ENCODE peak calls at places on chromosomes 5 and 9, in nine cellular contexts. One of them, this sample, is unnamed. For H3K36me3, the result is how much of the 10 kb centered on the place peaks cover.

GRCh38 chr9:131395027-131395744 is 1.3 kb downstream of the PRRC2B start:
- DNase-seq in heart right ventricle: peak
- DNase-seq in astrocyte: no peak
- DNase-seq in K562: peak
- DNase-seq in testis: peak
- DNase-seq in body of pancreas: peak
- DNase-seq in tibial nerve: no peak
- DNase-seq in HepG2: no peak
- DNase-seq in PC-9: peak
- DNase-seq in this sample: peak

GRCh38 chr5:63931841-63932240 is 30.4 kb downstream of the HTR1A start:
- DNase-seq in body of pancreas: no peak
- DNase-seq in PC-9: no peak
- DNase-seq in heart right ventricle: no peak
- DNase-seq in HepG2: no peak
- DNase-seq in K562: no peak
- DNase-seq in tibial nerve: no peak
- DNase-seq in testis: no peak
- DNase-seq in astrocyte: no peak
- DNase-seq in this sample: no peak

GRCh38 chr9:101117091-101117490 is 88.6 kb downstream of the PLPPR1 start:
- DNase-seq in astrocyte: no peak
- DNase-seq in tibial nerve: no peak
- DNase-seq in HepG2: no peak
- DNase-seq in K562: no peak
- DNase-seq in heart right ventricle: no peak
- DNase-seq in body of pancreas: no peak
- DNase-seq in PC-9: no peak
- DNase-seq in testis: no peak
- DNase-seq in this sample: no peak

GRCh38 chr5:146283344-146283761 is 55.3 kb upstream of the POU4F3 start:
- DNase-seq in body of pancreas: no peak
- DNase-seq in PC-9: peak
- DNase-seq in tibial nerve: no peak
- DNase-seq in HepG2: peak
- DNase-seq in heart right ventricle: no peak
- DNase-seq in testis: no peak
- DNase-seq in K562: no peak
- DNase-seq in astrocyte: peak
- DNase-seq in this sample: no peak

GRCh38 chr9:34218452-34218851 is 39.6 kb downstream of the UBAP1 start:
- DNase-seq in heart right ventricle: no peak
- DNase-seq in testis: no peak
- DNase-seq in HepG2: no peak
- DNase-seq in PC-9: no peak
- DNase-seq in K562: no peak
- DNase-seq in astrocyte: no peak
- DNase-seq in body of pancreas: no peak
- DNase-seq in tibial nerve: no peak
- DNase-seq in this sample: no peak

GRCh38 chr5:80082731-80083114 is 47.6 kb downstream of the THBS4 start:
- DNase-seq in testis: peak
- DNase-seq in HepG2: no peak
- DNase-seq in PC-9: peak
- DNase-seq in body of pancreas: peak
- DNase-seq in heart right ventricle: peak
- DNase-seq in astrocyte: peak
- DNase-seq in tibial nerve: peak
- DNase-seq in K562: peak
- DNase-seq in this sample: peak

GRCh38 chr9:95935861-95936578 is 60.5 kb downstream of the ERCC6L2 start:
- DNase-seq in HepG2: no peak
- DNase-seq in K562: no peak
- DNase-seq in astrocyte: no peak
- DNase-seq in PC-9: no peak
- DNase-seq in tibial nerve: no peak
- DNase-seq in heart right ventricle: no peak
- DNase-seq in body of pancreas: no peak
- DNase-seq in testis: no peak
- DNase-seq in this sample: no peak

GRCh38 chr9:120931278-120932085 is 4.9 kb upstream of the TRAF1 start:
- DNase-seq in body of pancreas: no peak
- DNase-seq in K562: no peak
- DNase-seq in astrocyte: peak
- DNase-seq in PC-9: no peak
- DNase-seq in heart right ventricle: no peak
- DNase-seq in HepG2: no peak
- DNase-seq in testis: no peak
- DNase-seq in tibial nerve: peak
- DNase-seq in this sample: peak

GRCh38 chr9:121686930-121687541 is 35.6 kb downstream of the DAB2IP start:
- DNase-seq in heart right ventricle: peak
- DNase-seq in astrocyte: peak
- DNase-seq in K562: peak
- DNase-seq in PC-9: peak
- DNase-seq in HepG2: peak
- DNase-seq in body of pancreas: peak
- DNase-seq in tibial nerve: peak
- DNase-seq in testis: peak
- DNase-seq in this sample: peak

GRCh38 chr9:13089721-13090120 is 189.8 kb downstream of the MPDZ start:
- DNase-seq in body of pancreas: no peak
- DNase-seq in HepG2: no peak
- DNase-seq in tibial nerve: no peak
- DNase-seq in K562: no peak
- DNase-seq in testis: no peak
- DNase-seq in astrocyte: no peak
- DNase-seq in heart right ventricle: no peak
- DNase-seq in PC-9: no peak
- DNase-seq in this sample: no peak

GRCh38 chr5:154301726-154302125 is 111.2 kb downstream of the GALNT10 start:
- DNase-seq in astrocyte: no peak
- DNase-seq in heart right ventricle: no peak
- DNase-seq in K562: no peak
- DNase-seq in PC-9: no peak
- DNase-seq in body of pancreas: no peak
- DNase-seq in tibial nerve: no peak
- DNase-seq in HepG2: no peak
- DNase-seq in testis: no peak
- DNase-seq in this sample: no peak

GRCh38 chr5:33973271-33973670 is 11.2 kb downstream of the SLC45A2 start:
- DNase-seq in testis: no peak
- DNase-seq in heart right ventricle: no peak
- DNase-seq in astrocyte: no peak
- DNase-seq in K562: no peak
- DNase-seq in PC-9: no peak
- DNase-seq in tibial nerve: no peak
- DNase-seq in HepG2: no peak
- DNase-seq in body of pancreas: no peak
- DNase-seq in this sample: no peak

GRCh38 chr9:93265972-93266371 is 82.0 kb downstream of the WNK2 start:
- DNase-seq in PC-9: no peak
- DNase-seq in HepG2: no peak
- DNase-seq in K562: peak
- DNase-seq in astrocyte: no peak
- DNase-seq in tibial nerve: no peak
- DNase-seq in testis: no peak
- DNase-seq in heart right ventricle: no peak
- DNase-seq in body of pancreas: peak
- DNase-seq in this sample: no peak

GRCh38 chr9:93267681-93268505 is 84.0 kb downstream of the WNK2 start:
- DNase-seq in astrocyte: no peak
- DNase-seq in PC-9: no peak
- DNase-seq in K562: peak
- DNase-seq in heart right ventricle: no peak
- DNase-seq in HepG2: no peak
- DNase-seq in testis: no peak
- DNase-seq in body of pancreas: peak
- DNase-seq in tibial nerve: no peak
- DNase-seq in this sample: no peak

GRCh38 chr9:93268551-93269314 is 84.8 kb downstream of the WNK2 start:
- DNase-seq in K562: no peak
- DNase-seq in heart right ventricle: no peak
- DNase-seq in HepG2: no peak
- DNase-seq in PC-9: no peak
- DNase-seq in body of pancreas: peak
- DNase-seq in testis: no peak
- DNase-seq in astrocyte: no peak
- DNase-seq in tibial nerve: no peak
- DNase-seq in this sample: no peak

GRCh38 chr9:93266521-93267001 is 82.6 kb downstream of the WNK2 start:
- DNase-seq in HepG2: no peak
- DNase-seq in K562: peak
- DNase-seq in heart right ventricle: no peak
- DNase-seq in tibial nerve: no peak
- DNase-seq in astrocyte: no peak
- DNase-seq in body of pancreas: no peak
- DNase-seq in PC-9: no peak
- DNase-seq in testis: no peak
- DNase-seq in this sample: no peak

GRCh38 chr9:93267091-93267541 is 83.2 kb downstream of the WNK2 start:
- DNase-seq in tibial nerve: no peak
- DNase-seq in HepG2: no peak
- DNase-seq in astrocyte: no peak
- DNase-seq in testis: peak
- DNase-seq in heart right ventricle: no peak
- DNase-seq in body of pancreas: peak
- DNase-seq in K562: no peak
- DNase-seq in PC-9: no peak
- DNase-seq in this sample: no peak
- H3K36me3 ChIP-seq in tibial nerve: under half
- H3K36me3 ChIP-seq in HepG2: under half
- H3K36me3 ChIP-seq in astrocyte: under half
- H3K36me3 ChIP-seq in testis: under half
- H3K36me3 ChIP-seq in heart right ventricle: under half
- H3K36me3 ChIP-seq in body of pancreas: under half
- H3K36me3 ChIP-seq in K562: under half
- H3K36me3 ChIP-seq in PC-9: under half
- H3K36me3 ChIP-seq in this sample: under half

DNA sequence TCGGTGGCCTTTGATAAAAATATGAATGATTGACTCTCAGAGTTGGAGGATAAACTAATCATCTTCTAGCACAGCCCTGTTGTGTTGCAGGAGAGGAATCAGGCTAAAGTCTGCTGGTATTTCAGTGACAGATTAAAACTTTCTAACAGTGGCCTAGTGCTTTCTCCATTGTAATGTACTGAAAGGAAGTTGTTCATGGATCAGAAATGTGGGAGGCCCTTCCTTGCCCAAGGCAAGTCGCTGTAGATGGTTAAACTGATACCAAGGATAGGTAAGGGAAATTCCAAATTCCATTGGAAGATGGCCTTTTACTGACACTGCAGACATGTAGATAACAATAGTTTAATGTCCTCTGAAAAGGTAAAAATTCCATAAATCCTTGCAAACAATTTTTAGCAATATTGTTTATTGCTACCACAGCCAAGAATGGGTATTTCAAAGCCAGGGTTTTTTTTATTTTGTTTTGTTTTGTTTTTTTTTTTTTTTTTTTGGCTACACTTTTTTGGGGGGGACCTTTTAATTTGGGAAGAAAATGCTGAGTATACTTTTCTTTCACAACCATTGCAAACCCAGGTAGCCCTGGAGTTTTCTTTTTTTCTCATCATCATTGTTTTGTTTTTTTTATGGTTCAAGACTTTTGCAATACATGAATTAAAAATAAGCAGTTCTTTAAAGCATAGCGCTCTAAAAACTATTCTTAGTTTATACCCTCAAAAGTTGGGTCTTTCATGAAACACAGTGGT is 35.5 kb downstream of the WDR36 start:
- DNase-seq in K562: no peak
- DNase-seq in PC-9: no peak
- DNase-seq in body of pancreas: no peak
- DNase-seq in testis: no peak
- DNase-seq in heart right ventricle: no peak
- DNase-seq in HepG2: no peak
- DNase-seq in astrocyte: no peak
- DNase-seq in tibial nerve: no peak
- DNase-seq in this sample: no peak
- H3K27ac ChIP-seq in K562: no peak
- H3K27ac ChIP-seq in PC-9: no peak
- H3K27ac ChIP-seq in body of pancreas: no peak
- H3K27ac ChIP-seq in testis: no peak
- H3K27ac ChIP-seq in heart right ventricle: no peak
- H3K27ac ChIP-seq in HepG2: no peak
- H3K27ac ChIP-seq in astrocyte: no peak
- H3K27ac ChIP-seq in tibial nerve: no peak
- H3K27ac ChIP-seq in this sample: no peak

DNA sequence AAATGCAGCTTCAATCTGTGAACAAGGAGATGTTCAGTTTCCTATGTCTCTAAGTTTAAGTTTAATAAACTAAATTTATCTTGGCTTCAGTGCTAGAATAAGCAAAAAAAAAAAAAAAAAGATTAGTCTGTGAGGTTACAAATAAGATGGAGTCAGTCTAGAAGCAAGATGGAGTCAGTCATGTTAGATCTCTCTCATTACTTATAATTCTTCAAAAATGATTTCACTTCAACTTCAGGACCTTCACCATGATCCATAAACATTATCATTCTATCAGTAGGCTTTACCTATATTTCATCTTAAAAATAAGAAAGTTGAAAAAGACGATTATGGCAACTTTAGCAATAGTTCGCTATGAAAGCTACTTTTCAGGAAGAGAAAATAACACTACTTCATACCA is 30.2 kb upstream of the TMC1 start:
- DNase-seq in body of pancreas: no peak
- DNase-seq in PC-9: no peak
- DNase-seq in K562: no peak
- DNase-seq in testis: no peak
- DNase-seq in astrocyte: no peak
- DNase-seq in heart right ventricle: no peak
- DNase-seq in tibial nerve: no peak
- DNase-seq in HepG2: no peak
- DNase-seq in this sample: no peak
- H3K4me3 ChIP-seq in body of pancreas: no peak
- H3K4me3 ChIP-seq in PC-9: no peak
- H3K4me3 ChIP-seq in K562: no peak
- H3K4me3 ChIP-seq in testis: no peak
- H3K4me3 ChIP-seq in astrocyte: no peak
- H3K4me3 ChIP-seq in heart right ventricle: no peak
- H3K4me3 ChIP-seq in tibial nerve: no peak
- H3K4me3 ChIP-seq in HepG2: no peak
- H3K4me3 ChIP-seq in this sample: no peak

DNA sequence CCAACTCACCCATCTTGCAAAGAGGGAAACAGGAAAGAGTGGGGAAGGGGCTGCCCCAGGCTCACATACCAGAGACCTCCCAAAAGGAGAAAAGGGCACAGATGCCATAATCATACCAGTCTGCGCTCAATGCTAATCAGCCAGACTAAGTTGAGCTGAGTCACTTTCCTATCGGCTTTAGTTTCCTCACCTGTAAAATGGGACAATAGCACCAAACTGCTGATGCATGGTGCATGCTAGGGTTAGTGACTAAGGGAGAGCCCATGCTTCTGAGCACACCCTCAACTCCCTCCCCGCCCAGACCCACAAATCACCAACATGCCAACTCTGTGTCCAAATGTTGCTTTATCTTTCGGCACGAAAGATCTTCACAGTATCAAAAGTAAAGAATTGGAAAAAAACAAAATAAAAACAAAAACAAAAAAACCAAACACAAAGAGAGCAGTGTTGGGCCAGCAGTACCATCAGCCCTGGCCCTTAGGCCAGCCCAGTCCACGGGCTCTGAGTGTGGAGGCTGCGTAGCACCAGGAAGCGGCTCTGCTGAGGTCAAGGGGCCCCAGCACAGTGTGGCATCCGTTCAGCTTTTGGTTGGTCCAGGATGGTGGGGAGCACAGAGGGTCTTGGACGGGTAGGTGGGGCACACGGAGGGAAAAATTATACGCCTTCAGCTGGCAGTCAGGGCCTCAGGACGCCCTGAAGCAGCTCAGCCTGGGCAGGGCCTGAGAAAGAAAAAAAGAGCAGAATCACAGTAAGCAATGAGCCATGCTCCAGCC is 2.9 kb upstream of the DDX41 start:
- DNase-seq in HepG2: no peak
- DNase-seq in tibial nerve: no peak
- DNase-seq in K562: no peak
- DNase-seq in PC-9: no peak
- DNase-seq in heart right ventricle: no peak
- DNase-seq in testis: no peak
- DNase-seq in astrocyte: no peak
- DNase-seq in body of pancreas: no peak
- DNase-seq in this sample: no peak
- H3K36me3 ChIP-seq in HepG2: under half
- H3K36me3 ChIP-seq in tibial nerve: half or more
- H3K36me3 ChIP-seq in K562: half or more
- H3K36me3 ChIP-seq in PC-9: under half
- H3K36me3 ChIP-seq in heart right ventricle: under half
- H3K36me3 ChIP-seq in testis: under half
- H3K36me3 ChIP-seq in astrocyte: under half
- H3K36me3 ChIP-seq in body of pancreas: under half
- H3K36me3 ChIP-seq in this sample: half or more